ENCODE peak calls at places on chromosome 12, in five cellular contexts. L is activated CD4-positive, alpha-beta T cell treated with anti-CD3 and anti-CD28 coated beads, Interleukin-2, amount 50 U/mL, for 1 hour; K is AG08395; D is Panc1; S is psoas muscle. M is an unnamed sample.
A peak's percentile ranks its signal among the peaks of the same experiment; 100 is the strongest.

GRCh38 chr12:8970432-8970831 is 18.9 kb upstream of the KLRG1 start:
- DNase-seq in L (no peak), K (no peak), D (no peak), S (no peak), M (no peak)

GRCh38 chr12:87112946-87113345 is 856.8 kb upstream of the MGAT4C start:
- DNase-seq in S (no peak), K (no peak), D (no peak), L (no peak), M (no peak)

GRCh38 chr12:24012528-24012927 is 63.1 kb upstream of the SOX5 start:
- DNase-seq in L (no peak), D (no peak), K (no peak), S (no peak), M (no peak)

GRCh38 chr12:53994691-53995310 is 5.2 kb upstream of the HOXC9 start:
- DNase-seq in K (no peak), D (no peak), L (no peak), S (no peak), M (no peak)

GRCh38 chr12:107393043-107393725 is 292.4 kb upstream of the PWP1 start:
- DNase-seq in S (no peak), L (no peak), K (no peak), D (no peak), M (no peak)

GRCh38 chr12:69534389-69534822 is 50.9 kb upstream of the CCT2 start:
- DNase-seq in K (peak; percentile 95), D (peak; percentile 50), S (peak; percentile 39), L (no peak), M (no peak)

GRCh38 chr12:56377310-56377988 is 14.8 kb upstream of the APOF start:
- DNase-seq in K (peak; percentile 24), L (no peak), D (no peak), S (no peak), M (no peak)

GRCh38 chr12:52606581-52607241 is 5.4 kb upstream of the KRT72 start:
- DNase-seq in K (no peak), S (no peak), D (no peak), L (no peak), M (no peak)

GRCh38 chr12:107992870-107993451 is 136.1 kb upstream of the WSCD2 start:
- DNase-seq in D (peak; percentile 22), K (peak; percentile 22), L (no peak), S (no peak), M (no peak)

GRCh38 chr12:102478416-102479098 is 1.8 kb downstream of the IGF1 start:
- DNase-seq in D (no peak), K (no peak), S (no peak), L (no peak), M (no peak)

GRCh38 chr12:132056320-132056719 is 87.8 kb downstream of the DDX51 start:
- DNase-seq in D (no peak), S (no peak), L (no peak), K (no peak), M (no peak)

GRCh38 chr12:129028824-129029223 is 175.5 kb downstream of the GLT1D1 start:
- DNase-seq in L (no peak), D (no peak), K (no peak), S (no peak), M (no peak)

GRCh38 chr12:120834489-120835303 is 69.5 kb downstream of the SPPL3 start:
- DNase-seq in K (no peak), L (no peak), S (no peak), D (no peak), M (no peak)

GRCh38 chr12:6161124-6161882 is 36.8 kb upstream of the VWF start:
- DNase-seq in S (peak; percentile 70), L (no peak), D (no peak), K (peak; percentile 65), M (peak; percentile 65)

GRCh38 chr12:6444031-6444430 is 724 bp upstream of the CD27 start:
- DNase-seq in D (no peak), K (no peak), L (no peak), S (no peak), M (no peak)

M was measured in right cardiac atrium.